ENCODE peak calls at places on chromosomes 16 and 17, in six cellular contexts. J, C, O, Q, V and A are unnamed samples.

GRCh38 chr16:81444448-81445121 is at the start of gene CMIP:
- DNase-seq in O (peak), V (peak), Q (peak), J (peak), C (peak), A (peak)

GRCh38 chr17:5500247-5500803 is 14.0 kb downstream of the MIS12 start:
- DNase-seq in C (peak), O (no peak), J (no peak), Q (no peak), V (no peak), A (no peak)

GRCh38 chr17:55545765-55546164 is 34.5 kb upstream of the SMIM36 start:
- DNase-seq in Q (no peak), O (no peak), J (no peak), V (no peak), C (no peak), A (no peak)

GRCh38 chr17:60720763-60721531 is 43.3 kb downstream of the BCAS3 start:
- DNase-seq in O (peak), C (peak), J (no peak), V (peak), Q (peak), A (peak)

GRCh38 chr17:55238931-55239297 is 25.8 kb upstream of the HLF start:
- DNase-seq in J (no peak), C (no peak), V (no peak), Q (no peak), O (no peak), A (peak)

GRCh38 chr17:47735536-47736011 is 2.5 kb downstream of the TBX21 start:
- DNase-seq in Q (no peak), O (peak), J (no peak), V (no peak), C (no peak), A (no peak)

GRCh38 chr16:87375426-87376135 is 8.0 kb downstream of the FBXO31 start:
- DNase-seq in C (peak), V (no peak), J (no peak), O (no peak), Q (no peak), A (no peak)

GRCh38 chr17:6254036-6254435 is 180.9 kb downstream of the AIPL1 start:
- DNase-seq in J (no peak), O (no peak), Q (no peak), C (peak), V (no peak), A (no peak)

GRCh38 chr16:57884655-57885133 is 82.4 kb upstream of the KIFC3 start:
- DNase-seq in O (no peak), Q (no peak), C (no peak), J (no peak), V (no peak), A (no peak)

GRCh38 chr16:64089697-64090096 is 1032.2 kb downstream of the CDH11 start:
- DNase-seq in J (no peak), Q (peak), C (peak), V (no peak), O (no peak), A (peak)

GRCh38 chr17:2076461-2076984 is 21.6 kb downstream of the HIC1 start:
- DNase-seq in O (no peak), Q (no peak), V (no peak), C (no peak), J (no peak), A (no peak)

GRCh38 chr16:51151951-51152663 is 1.0 kb upstream of the SALL1 start:
- DNase-seq in O (no peak), J (peak), Q (peak), C (no peak), V (no peak), A (no peak)

GRCh38 chr17:61408151-61409041 is 8.8 kb downstream of the TBX2 start:
- DNase-seq in Q (no peak), O (peak), J (no peak), C (no peak), V (no peak), A (no peak)

GRCh38 chr16:66277311-66278070 is 89.0 kb upstream of the CDH5 start:
- DNase-seq in J (no peak), Q (no peak), V (no peak), C (no peak), O (no peak), A (no peak)

GRCh38 chr17:78476973-78477372 is 98.5 kb downstream of the PGS1 start:
- DNase-seq in O (no peak), V (no peak), C (no peak), J (no peak), Q (peak), A (no peak)

GRCh38 chr17:29019475-29020181 is 13.8 kb upstream of the SEZ6 start:
- DNase-seq in O (no peak), C (no peak), V (no peak), Q (no peak), J (no peak), A (no peak)

GRCh38 chr17:29021251-29021650 is 15.4 kb upstream of the SEZ6 start:
- DNase-seq in V (no peak), Q (no peak), O (no peak), J (no peak), C (no peak), A (no peak)

GRCh38 chr17:29027521-29027920 is 15.4 kb upstream of the PIPOX start:
- DNase-seq in O (no peak), V (no peak), C (no peak), J (no peak), Q (no peak), A (no peak)

GRCh38 chr17:29018788-29019474 is 13.1 kb upstream of the SEZ6 start:
- DNase-seq in C (no peak), J (no peak), Q (no peak), V (no peak), O (no peak), A (no peak)

DNA sequence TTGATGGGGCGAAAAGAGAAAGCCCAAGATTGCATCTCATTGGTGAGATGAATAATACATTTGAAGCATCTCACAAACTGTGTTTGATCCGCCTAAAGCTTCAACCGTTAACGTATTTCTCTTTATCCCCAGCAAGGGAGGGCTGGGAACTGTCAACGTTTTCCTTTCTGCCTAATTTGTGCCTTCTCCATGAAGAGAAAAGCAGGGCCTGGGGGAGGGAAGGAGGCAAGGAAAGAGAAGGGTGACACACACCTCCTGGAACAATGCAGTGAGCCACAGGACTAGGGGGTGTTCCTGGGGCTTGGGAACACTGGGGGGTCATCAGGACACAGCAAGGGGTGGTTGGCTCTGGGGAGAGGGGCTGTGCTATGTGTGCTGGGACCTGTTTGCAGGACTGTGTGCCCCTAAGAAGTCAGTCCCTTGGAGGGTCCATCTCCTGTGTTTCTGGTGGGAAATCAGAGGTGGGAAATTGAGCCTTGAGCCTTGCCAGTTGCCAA is 18.4 kb upstream of the PIPOX start:
- DNase-seq in Q (no peak), C (no peak), V (no peak), J (no peak), O (no peak), A (no peak)
- TF ChIP-seq POLR2A in Q (no peak), C (no peak), V (no peak), J (no peak), O (no peak), A (no peak)

GRCh38 chr17:7685533-7686220 is 1.6 kb downstream of the TP53 start:
- DNase-seq in Q (peak), O (peak), C (peak), V (peak), J (peak), A (peak)
- TF ChIP-seq POLR2A in Q (peak), O (no peak), C (peak), V (no peak), J (peak), A (peak)

GRCh38 chr17:58339775-58340622 is 11.4 kb upstream of the TSPOAP1 start:
- DNase-seq in C (no peak), O (no peak), Q (no peak), V (no peak), J (no peak), A (peak)

GRCh38 chr17:58337600-58338453 is 9.2 kb upstream of the TSPOAP1 start:
- DNase-seq in Q (no peak), V (peak), J (peak), C (no peak), O (peak), A (peak)

GRCh38 chr17:58338454-58338841 is 9.9 kb upstream of the TSPOAP1 start:
- DNase-seq in V (no peak), O (no peak), Q (no peak), C (no peak), J (no peak), A (no peak)

GRCh38 chr17:58340623-58340876 is 11.5 kb downstream of the SUPT4H1 start:
- DNase-seq in Q (no peak), V (no peak), C (no peak), J (no peak), O (no peak), A (no peak)

GRCh38 chr17:58338907-58339774 is 10.5 kb upstream of the TSPOAP1 start:
- DNase-seq in V (no peak), J (no peak), Q (no peak), O (peak), C (no peak), A (peak)
- TF ChIP-seq POLR2A in V (no peak), J (no peak), Q (no peak), O (no peak), C (no peak), A (peak)

DNA sequence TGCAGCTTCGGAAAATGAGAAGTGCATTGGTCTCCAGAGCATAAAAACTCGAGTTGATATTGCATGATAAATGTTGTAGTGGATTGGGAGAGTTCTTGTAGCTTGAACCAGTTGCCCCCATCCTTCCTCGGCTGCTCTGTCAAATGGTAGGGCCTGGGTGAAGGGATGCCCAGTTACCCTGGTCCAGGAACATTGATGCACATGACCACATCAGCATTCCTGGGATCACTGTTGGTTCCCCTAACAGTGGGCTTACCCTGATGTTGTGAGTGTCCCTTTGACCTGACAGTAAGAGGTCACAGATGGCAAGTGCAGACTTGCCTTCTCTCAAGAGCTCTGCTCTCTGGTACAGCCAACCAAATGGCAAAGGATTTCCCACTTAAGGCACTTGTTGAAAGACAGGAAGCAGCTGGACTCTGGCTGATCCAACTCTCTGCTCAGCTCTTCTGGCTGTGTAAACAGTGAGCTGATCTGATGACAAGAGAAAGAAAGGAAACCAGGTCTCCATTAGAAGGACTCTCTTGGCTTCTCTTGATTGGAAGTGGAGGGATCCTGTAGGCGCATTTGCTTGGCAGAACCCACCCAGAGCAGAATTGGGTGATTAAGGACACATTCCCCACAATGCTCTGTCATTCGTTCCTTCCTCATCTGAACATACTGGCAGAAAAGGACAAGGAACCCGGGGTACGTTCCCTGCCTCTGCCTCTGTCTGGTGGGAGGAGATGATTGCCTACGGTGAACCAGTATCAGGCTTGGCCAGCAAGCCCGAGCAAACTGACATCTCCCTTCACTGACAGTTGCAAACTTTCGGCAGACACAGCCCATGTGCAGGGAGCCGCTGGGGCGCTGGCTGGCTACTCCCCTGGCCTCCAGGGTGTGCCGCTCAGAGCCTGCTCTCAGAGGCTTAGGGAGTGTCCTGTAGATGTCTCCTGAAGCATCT is 29.3 kb downstream of the LDHD start:
- DNase-seq in C (peak), Q (no peak), V (no peak), J (peak), O (no peak), A (peak)
- TF ChIP-seq POLR2A in C (peak), Q (no peak), V (no peak), J (no peak), O (no peak), A (peak)

GRCh38 chr16:1930338-1930720 is 12.1 kb upstream of the HS3ST6 start:
- DNase-seq in C (no peak), V (no peak), Q (no peak), J (no peak), O (no peak), A (no peak)

GRCh38 chr16:1932050-1933028 is 10.7 kb downstream of the MSRB1 start:
- DNase-seq in Q (peak), V (no peak), O (peak), C (no peak), J (no peak), A (no peak)

GRCh38 chr16:1929105-1929504 is 10.9 kb upstream of the HS3ST6 start:
- DNase-seq in J (peak), C (no peak), O (peak), V (no peak), Q (peak), A (no peak)

GRCh38 chr16:1933097-1933661 is 9.8 kb downstream of the MSRB1 start:
- DNase-seq in Q (no peak), O (no peak), C (no peak), J (no peak), V (no peak), A (no peak)

GRCh38 chr16:1929578-1930337 is 11.5 kb upstream of the HS3ST6 start:
- DNase-seq in V (peak), J (peak), Q (peak), C (peak), O (peak), A (peak)
- TF ChIP-seq POLR2A in V (no peak), J (peak), Q (peak), C (no peak), O (no peak), A (no peak)

GRCh38 chr17:75231071-75231470 is 25.6 kb downstream of the NUP85 start:
- DNase-seq in J (no peak), C (no peak), Q (no peak), V (no peak), O (no peak), A (no peak)
- TF ChIP-seq POLR2A in J (no peak), C (no peak), Q (no peak), V (no peak), O (no peak), A (no peak)

GRCh38 chr16:1610071-1610840 is 1.6 kb downstream of the IFT140 start:
- DNase-seq in Q (peak), V (peak), O (peak), C (peak), J (peak), A (peak)

GRCh38 chr16:1613728-1614225 is 1.6 kb downstream of the CRAMP1 start:
- DNase-seq in O (peak), Q (no peak), C (no peak), V (no peak), J (peak), A (peak)

GRCh38 chr16:1612320-1613111 is at the start of gene CRAMP1:
- DNase-seq in Q (peak), J (no peak), C (peak), V (peak), O (peak), A (peak)

GRCh38 chr16:1613240-1613639 is 1.1 kb downstream of the CRAMP1 start:
- DNase-seq in Q (no peak), O (peak), C (peak), J (no peak), V (no peak), A (peak)

DNA sequence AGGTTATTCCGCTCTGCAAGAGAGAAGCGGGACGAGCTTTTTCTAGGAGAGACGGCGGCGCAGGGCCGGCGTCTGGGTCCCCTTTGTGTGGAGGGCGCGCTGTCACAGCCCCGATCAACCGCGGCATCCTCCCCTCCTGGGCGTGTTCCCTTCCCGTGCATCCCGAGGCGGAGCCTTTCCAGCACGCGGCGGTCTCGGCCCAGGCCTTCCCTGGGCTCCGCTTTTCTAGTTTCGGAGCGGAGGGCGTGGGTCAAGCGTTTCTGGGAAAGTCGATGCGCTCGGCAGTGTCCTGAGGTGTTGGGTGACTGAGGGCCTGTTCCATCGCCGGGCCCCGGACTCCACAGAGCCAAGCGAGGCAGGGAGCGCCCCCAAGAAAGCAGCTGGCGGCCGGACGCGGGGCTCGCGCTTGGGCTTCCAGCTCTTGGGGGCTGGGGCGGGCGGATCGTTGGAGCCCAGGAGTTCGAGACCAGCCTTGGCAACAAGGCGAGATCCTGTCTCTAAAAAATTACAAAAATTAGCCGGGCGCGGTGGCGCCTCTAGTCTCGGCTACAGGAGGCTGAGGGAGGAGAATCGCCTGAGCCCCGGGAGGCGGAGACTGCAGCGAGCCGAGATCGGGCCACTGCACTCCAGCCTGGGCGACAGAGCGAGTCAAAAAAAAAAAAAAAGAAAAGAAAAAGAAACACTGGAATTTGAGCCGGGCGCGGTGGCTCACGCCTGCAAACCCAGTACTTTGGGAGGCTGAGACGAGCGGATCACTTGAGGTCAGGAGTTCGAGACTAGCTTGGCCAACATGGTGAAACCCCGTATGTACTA is 825 bp downstream of the IFT140 start:
- DNase-seq in Q (no peak), C (no peak), J (no peak), V (no peak), O (peak), A (no peak)
- TF ChIP-seq POLR2A in Q (peak), C (no peak), J (peak), V (no peak), O (no peak), A (peak)

DNA sequence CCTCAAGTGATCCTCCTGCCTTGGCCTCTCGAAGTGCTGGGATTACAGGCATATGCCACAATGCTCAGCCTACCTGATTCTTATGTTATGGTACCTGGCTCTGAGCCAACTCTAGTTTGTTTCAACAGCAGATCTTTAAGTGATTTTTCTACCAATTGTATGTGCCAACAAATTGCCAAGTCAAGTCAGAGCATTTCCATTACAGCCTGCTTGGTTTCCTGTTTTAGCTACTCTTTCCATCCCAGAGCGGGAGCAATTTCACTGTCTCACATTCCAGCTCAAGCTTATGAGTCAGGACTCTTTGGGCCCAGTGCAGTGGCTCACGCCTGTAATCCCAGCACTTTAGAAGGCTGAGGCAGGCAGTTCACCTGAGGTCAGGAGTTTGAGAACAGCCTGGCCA is 30.8 kb upstream of the RBBP6 start:
- DNase-seq in J (no peak), C (peak), V (no peak), O (peak), Q (no peak), A (no peak)
- TF ChIP-seq POLR2A in J (no peak), C (no peak), V (no peak), O (no peak), Q (no peak), A (no peak)